ENCODE peak calls at places on chromosome 18, in ten cellular contexts. O is SK-N-SH; U is CD8-positive, alpha-beta T cell; L is psoas muscle; J is left ventricle myocardium inferior; N is tibial artery; W is K562; B is GM23338; T is lower lobe of right lung; Z is colonic mucosa. A is an unnamed sample.
A peak's percentile ranks its signal among the peaks of the same experiment; 100 is the strongest.

GRCh38 chr18:69401475-69402218 is 959 bp downstream of the DOK6 start:
- DNase-seq in N (no peak), U (no peak), T (no peak), L (no peak), O (peak; percentile 65), W (no peak), J (no peak), B (peak; percentile 31), Z (no peak), A (peak; percentile 29)

GRCh38 chr18:79926306-79926705 is 25.1 kb downstream of the SLC66A2 start:
- DNase-seq in T (peak; percentile 18), U (no peak), L (no peak), W (no peak), Z (peak; percentile 15), O (no peak), B (no peak), J (no peak), N (peak; percentile 53), A (no peak)

GRCh38 chr18:49849331-49850217 is 36.2 kb upstream of the ACAA2 start:
- DNase-seq in B (peak; percentile 70), U (no peak), J (peak; percentile 31), Z (peak; percentile 96), N (no peak), O (no peak), T (peak; percentile 82), W (peak; percentile 30), L (peak; percentile 41), A (peak; percentile 96)

GRCh38 chr18:10518595-10519273 is 7.1 kb upstream of the NAPG start:
- DNase-seq in U (no peak), Z (peak; percentile 33), L (peak; percentile 28), J (peak; percentile 53), O (peak; percentile 65), B (no peak), W (peak; percentile 33), T (peak; percentile 56), N (peak; percentile 78), A (no peak)

GRCh38 chr18:32157580-32157979 is 32.3 kb upstream of the MEP1B start:
- DNase-seq in W (no peak), B (peak; percentile 16), U (no peak), L (no peak), O (no peak), Z (no peak), J (no peak), T (no peak), N (no peak), A (no peak)

GRCh38 chr18:54149078-54149697 is 75.3 kb downstream of the MBD2 start:
- DNase-seq in W (no peak), Z (no peak), O (no peak), L (peak; percentile 19), B (peak; percentile 14), J (no peak), N (no peak), T (no peak), U (no peak), A (no peak)

GRCh38 chr18:23963443-23964185 is 50.9 kb upstream of the TTC39C start:
- DNase-seq in W (no peak), N (no peak), Z (no peak), L (no peak), T (no peak), B (no peak), J (no peak), U (no peak), O (no peak), A (no peak)

GRCh38 chr18:6249110-6249680 is 165.5 kb downstream of the L3MBTL4 start:
- DNase-seq in U (no peak), W (no peak), J (no peak), Z (no peak), N (no peak), T (no peak), L (no peak), B (no peak), O (no peak), A (no peak)

GRCh38 chr18:389658-390357 is 110.7 kb downstream of the COLEC12 start:
- DNase-seq in U (no peak), O (no peak), N (no peak), J (no peak), B (peak; percentile 36), Z (no peak), W (no peak), T (no peak), L (no peak), A (no peak)

GRCh38 chr18:41140506-41140905 is 814.5 kb upstream of the PIK3C3 start:
- DNase-seq in O (no peak), T (no peak), U (no peak), J (no peak), W (no peak), B (no peak), N (no peak), L (no peak), Z (no peak), A (no peak)

GRCh38 chr18:23710068-23710527 is 20.8 kb downstream of the LAMA3 start:
- DNase-seq in O (no peak), U (no peak), Z (no peak), N (no peak), T (no peak), W (peak; percentile 59), L (no peak), B (peak; percentile 34), J (no peak), A (no peak)

GRCh38 chr18:10299686-10300085 is 154.7 kb upstream of the APCDD1 start:
- DNase-seq in O (no peak), J (no peak), N (no peak), B (no peak), Z (no peak), W (no peak), U (no peak), T (no peak), L (no peak), A (no peak)

DNA sequence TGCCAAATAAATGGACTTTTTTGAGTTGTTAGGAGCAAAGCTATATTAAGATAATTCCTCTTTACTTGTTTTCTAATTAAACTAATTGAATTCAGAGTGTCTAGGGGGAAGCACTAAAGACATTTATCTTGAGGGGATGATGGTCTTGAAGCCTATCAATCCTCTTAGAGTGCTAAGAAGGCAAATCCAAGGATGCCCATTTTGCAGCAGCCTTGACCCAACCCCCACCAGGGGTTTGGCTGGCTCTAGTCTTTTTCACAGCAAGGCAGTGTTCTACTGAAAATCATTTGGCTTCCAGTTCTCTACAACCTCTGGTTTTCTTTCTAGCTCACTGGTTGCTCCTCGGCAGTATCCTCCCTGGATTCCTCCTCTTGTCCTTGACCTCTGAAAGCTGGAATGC is 6.5 kb upstream of the RAX start:
- DNase-seq in T (no peak), N (no peak), W (no peak), L (no peak), B (no peak), Z (no peak), J (no peak), U (no peak), O (no peak), A (no peak)
- H3K27me3 ChIP-seq in T (peaks cover 60% of the 10 kb centered on the region), N (peaks cover 46% of the 10 kb centered on the region), W (peaks cover 14% of the 10 kb centered on the region), L (peaks cover 79% of the 10 kb centered on the region), B (peaks cover 70% of the 10 kb centered on the region), Z (peaks cover 15% of the 10 kb centered on the region), J (no peaks in the 10 kb centered on the region), U (peaks cover 3% of the 10 kb centered on the region), O (peaks cover 53% of the 10 kb centered on the region), A (peaks cover 66% of the 10 kb centered on the region)

GRCh38 chr18:58545338-58546096 is 83.4 kb downstream of the ALPK2 start:
- DNase-seq in Z (no peak), N (no peak), O (no peak), U (no peak), B (no peak), J (no peak), T (no peak), L (no peak), W (no peak), A (no peak)

GRCh38 chr18:58544616-58545337 is 84.1 kb downstream of the ALPK2 start:
- DNase-seq in N (no peak), W (no peak), T (no peak), J (no peak), Z (no peak), L (no peak), B (no peak), U (no peak), O (no peak), A (no peak)

GRCh38 chr18:58549814-58550339 is 79.0 kb downstream of the ALPK2 start:
- DNase-seq in Z (peak; percentile 77), J (no peak), T (no peak), B (no peak), L (no peak), O (no peak), W (no peak), N (no peak), U (no peak), A (no peak)

GRCh38 chr18:58544179-58544578 is 84.7 kb downstream of the ALPK2 start:
- DNase-seq in U (no peak), T (no peak), O (no peak), B (no peak), J (no peak), W (no peak), Z (no peak), L (no peak), N (no peak), A (no peak)

GRCh38 chr18:58547864-58548263 is 81.0 kb downstream of the ALPK2 start:
- DNase-seq in O (no peak), Z (no peak), N (no peak), J (no peak), U (no peak), B (no peak), T (no peak), L (no peak), W (no peak), A (no peak)
- H3K4me1 ChIP-seq in O (no peaks in the 10 kb centered on the region), Z (peaks cover 7% of the 10 kb centered on the region), N (peaks cover 3% of the 10 kb centered on the region), J (peaks cover 44% of the 10 kb centered on the region), U (no peaks in the 10 kb centered on the region), B (peaks cover 3% of the 10 kb centered on the region), T (no peaks in the 10 kb centered on the region), L (peaks cover 40% of the 10 kb centered on the region), W (no peaks in the 10 kb centered on the region), A (peaks cover 34% of the 10 kb centered on the region)

DNA sequence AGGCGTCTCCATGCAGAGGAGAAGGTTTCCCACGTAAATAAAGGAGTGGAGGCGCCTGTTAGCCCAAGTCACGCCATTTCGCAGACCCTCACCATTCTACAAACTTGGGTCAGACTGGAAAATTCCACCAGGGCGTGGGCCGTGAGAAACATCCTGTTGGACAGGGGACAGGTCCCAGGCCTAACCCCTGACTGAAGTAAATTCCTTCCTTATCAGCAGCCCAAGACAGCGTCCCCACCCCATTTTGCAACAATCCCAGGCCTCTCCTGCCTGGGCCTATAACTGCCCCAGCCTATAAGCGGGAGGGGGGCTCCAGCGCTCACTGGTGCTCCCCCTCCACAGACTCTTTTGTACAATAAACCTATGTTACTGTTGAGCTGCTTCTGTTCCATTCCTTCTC is 57.3 kb upstream of the CBLN2 start:
- DNase-seq in L (no peak), U (no peak), N (no peak), Z (no peak), B (no peak), O (no peak), T (no peak), W (no peak), J (no peak), A (no peak)
- H3K27ac ChIP-seq in L (no peak overlapping the region), U (no peak overlapping the region), N (no peak overlapping the region), Z (no peak overlapping the region), B (no peak overlapping the region), O (no peak overlapping the region), T (no peak overlapping the region), W (no peak overlapping the region), J (no peak overlapping the region), A (no peak overlapping the region)

DNA sequence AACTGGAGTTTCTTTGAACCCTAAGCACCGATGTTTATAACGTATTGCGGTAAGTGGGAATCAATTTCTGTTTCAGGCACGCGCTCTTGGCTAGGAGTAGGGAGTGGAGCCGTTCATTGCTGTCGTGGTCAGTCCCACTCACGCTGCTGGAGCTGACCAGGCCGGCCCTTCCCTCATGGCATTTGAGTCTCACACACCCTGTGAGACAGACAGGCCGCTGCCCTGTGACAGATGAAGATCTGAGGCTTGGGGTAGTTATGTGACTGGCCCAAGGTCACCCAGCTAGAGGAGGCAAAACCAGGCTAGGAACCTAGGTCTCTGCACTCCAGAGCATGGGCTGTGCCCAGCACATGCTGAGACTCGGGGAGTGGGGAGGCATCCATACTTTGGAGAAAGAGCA is 2.9 kb upstream of the CIDEA start:
- DNase-seq in B (no peak), U (no peak), L (no peak), Z (no peak), T (no peak), J (no peak), W (no peak), N (no peak), O (no peak), A (no peak)
- H3K27me3 ChIP-seq in B (peaks cover 58% of the 10 kb centered on the region), U (peaks cover 8% of the 10 kb centered on the region), L (peaks cover 44% of the 10 kb centered on the region), Z (peaks cover 20% of the 10 kb centered on the region), T (peaks cover 61% of the 10 kb centered on the region), J (peaks cover 67% of the 10 kb centered on the region), W (peaks cover 72% of the 10 kb centered on the region), N (peaks cover 66% of the 10 kb centered on the region), O (peaks cover 92% of the 10 kb centered on the region), A (peaks cover 21% of the 10 kb centered on the region)

A was measured in RWPE2.